ENCODE peak calls at places on chromosomes 2 and 18, in six cellular contexts. U is activated CD4-positive, alpha-beta T cell treated with anti-CD3 and anti-CD28 coated beads, Interleukin-2, amount 50 U/mL, for 1 hour; E is NCI-H1417 treated with DMSO at 0.1 percent for 48 hours; D is ureter; O is HT1080; B is astrocyte of the hippocampus. W is an unnamed sample.

GRCh38 chr2:10377052-10377746 is 70.9 kb downstream of the ODC1 start:
- DNase-seq in O (no peak), U (no peak), B (no peak), D (no peak), E (no peak), W (no peak)

GRCh38 chr2:20486571-20486970 is 39.7 kb downstream of the RHOB start:
- DNase-seq in B (no peak), O (no peak), E (no peak), U (no peak), D (no peak), W (no peak)

GRCh38 chr2:109447811-109448210 is 166.0 kb downstream of the SEPTIN10 start:
- DNase-seq in D (no peak), E (no peak), B (peak), O (no peak), U (no peak), W (no peak)

GRCh38 chr18:10851824-10852225 is 297.5 kb downstream of the PIEZO2 start:
- DNase-seq in D (no peak), E (no peak), O (peak), U (no peak), B (peak), W (no peak)

GRCh38 chr2:42386684-42387083 is 25.7 kb upstream of the COX7A2L start:
- DNase-seq in B (no peak), D (no peak), E (no peak), O (no peak), U (no peak), W (no peak)

GRCh38 chr2:10288606-10289005 is 14.1 kb upstream of the HPCAL1 start:
- DNase-seq in D (no peak), E (no peak), O (no peak), B (no peak), U (no peak), W (no peak)

GRCh38 chr2:219356834-219357233 is 24.3 kb upstream of the RESP18 start:
- DNase-seq in U (no peak), B (no peak), O (no peak), D (no peak), E (no peak), W (no peak)

GRCh38 chr18:50632895-50633515 is 73.1 kb downstream of the MAPK4 start:
- DNase-seq in D (no peak), E (no peak), U (no peak), B (no peak), O (no peak), W (no peak)

GRCh38 chr2:205733648-205734047 is 51.3 kb downstream of the NRP2 start:
- DNase-seq in E (no peak), B (no peak), O (no peak), D (no peak), U (no peak), W (no peak)

GRCh38 chr2:132620115-132620514 is 49.9 kb downstream of the LYPD1 start:
- DNase-seq in E (no peak), U (no peak), D (no peak), O (peak), B (peak), W (no peak)

GRCh38 chr18:50727721-50728470 is 91.9 kb downstream of the MRO start:
- DNase-seq in B (no peak), O (no peak), D (no peak), E (no peak), U (no peak), W (no peak)

GRCh38 chr2:111632661-111633060 is 251.3 kb downstream of the ANAPC1 start:
- DNase-seq in O (peak), D (no peak), U (no peak), E (no peak), B (no peak), W (no peak)

GRCh38 chr2:32688511-32688910 is 60.7 kb downstream of the TTC27 start:
- DNase-seq in O (peak), E (no peak), U (no peak), D (no peak), B (peak), W (no peak)

GRCh38 chr2:157523270-157524059 is 79.6 kb upstream of the CYTIP start:
- DNase-seq in D (no peak), U (no peak), O (no peak), E (no peak), B (no peak), W (no peak)

GRCh38 chr2:218345491-218346176 is 11.0 kb upstream of the CATIP start:
- DNase-seq in D (no peak), O (no peak), U (no peak), E (no peak), B (no peak), W (no peak)

GRCh38 chr18:79221136-79221535 is 151.9 kb downstream of the ATP9B start:
- DNase-seq in D (no peak), U (no peak), B (no peak), E (no peak), O (no peak), W (no peak)

GRCh38 chr2:27088644-27089043 is 2.1 kb downstream of the KHK start:
- DNase-seq in B (no peak), D (no peak), O (no peak), U (no peak), E (no peak), W (no peak)

GRCh38 chr18:44130365-44130942 is 550.2 kb upstream of the SETBP1 start:
- DNase-seq in E (peak), D (no peak), O (peak), U (no peak), B (peak), W (peak)

GRCh38 chr2:217932661-217933325 is 70.0 kb downstream of the TNS1 start:
- DNase-seq in E (no peak), O (no peak), B (peak), D (no peak), U (no peak), W (no peak)

W was measured in NCI-H2081 treated with DMSO at 0.1 percent for 48 hours.